ENCODE peak calls at places on chromosomes 16 and 17, in eight cellular contexts. V is neuronal stem cell; W is brain microvascular endothelial cell; H is WERI-Rb-1; G is dorsolateral prefrontal cortex; N is colonic mucosa; L is CD8-positive, alpha-beta memory T cell; P is aorta. I is an unnamed sample.

GRCh38 chr17:57699751-57700186 is 45.3 kb downstream of the CCDC182 start:
- DNase-seq in G (no peak), N (no peak), W (no peak), H (no peak), P (no peak), L (no peak), V (no peak), I (no peak)

GRCh38 chr17:75130632-75131277 is 787 bp downstream of the NT5C start:
- DNase-seq in W (peak), H (peak), L (no peak), P (peak), V (no peak), N (peak), G (no peak), I (peak)

GRCh38 chr16:69100046-69100765 is 5.2 kb upstream of the HAS3 start:
- DNase-seq in N (no peak), W (no peak), P (no peak), G (no peak), H (no peak), L (no peak), V (no peak), I (no peak)

GRCh38 chr16:12544477-12545291 is 259.0 kb downstream of the CPPED1 start:
- DNase-seq in V (no peak), G (no peak), P (no peak), W (no peak), H (no peak), N (no peak), L (no peak), I (no peak)

GRCh38 chr16:22189473-22190168 is 16.5 kb upstream of the EEF2K start:
- DNase-seq in W (no peak), G (no peak), V (no peak), P (peak), L (peak), N (peak), H (peak), I (no peak)

GRCh38 chr17:56125830-56126819 is 27.1 kb upstream of the ANKFN1 start:
- DNase-seq in V (peak), N (no peak), L (no peak), H (peak), G (no peak), W (peak), P (no peak), I (no peak)

GRCh38 chr17:65121368-65121767 is 15.8 kb upstream of the RGS9 start:
- DNase-seq in H (no peak), W (no peak), L (no peak), V (no peak), P (no peak), G (no peak), N (no peak), I (no peak)

GRCh38 chr17:50199651-50200446 is 1.6 kb downstream of the COL1A1 start:
- DNase-seq in H (peak), W (peak), G (no peak), V (peak), P (peak), N (peak), L (peak), I (no peak)

GRCh38 chr17:54968954-54969400 is 412 bp downstream of the STXBP4 start:
- DNase-seq in L (no peak), H (no peak), P (no peak), W (peak), V (no peak), N (peak), G (no peak), I (peak)

GRCh38 chr16:75029854-75030253 is 31.0 kb downstream of the ZNRF1 start:
- DNase-seq in L (no peak), N (no peak), H (no peak), P (no peak), G (no peak), V (no peak), W (peak), I (no peak)

GRCh38 chr16:57952909-57953308 is 18.0 kb downstream of the CNGB1 start:
- DNase-seq in N (no peak), G (no peak), L (no peak), H (no peak), W (no peak), P (no peak), V (no peak), I (no peak)

GRCh38 chr17:62666061-62666800 is 38.8 kb downstream of the MRC2 start:
- DNase-seq in N (no peak), P (peak), G (no peak), H (peak), L (no peak), V (no peak), W (no peak), I (no peak)

GRCh38 chr16:85203462-85203813 is 91.2 kb upstream of the CIBAR2 start:
- DNase-seq in H (no peak), W (no peak), L (no peak), N (no peak), V (no peak), P (no peak), G (no peak), I (no peak)

GRCh38 chr16:29656688-29657523 is 6.1 kb upstream of the SPN start:
- DNase-seq in V (no peak), W (no peak), G (no peak), H (no peak), P (no peak), N (no peak), L (no peak), I (no peak)

DNA sequence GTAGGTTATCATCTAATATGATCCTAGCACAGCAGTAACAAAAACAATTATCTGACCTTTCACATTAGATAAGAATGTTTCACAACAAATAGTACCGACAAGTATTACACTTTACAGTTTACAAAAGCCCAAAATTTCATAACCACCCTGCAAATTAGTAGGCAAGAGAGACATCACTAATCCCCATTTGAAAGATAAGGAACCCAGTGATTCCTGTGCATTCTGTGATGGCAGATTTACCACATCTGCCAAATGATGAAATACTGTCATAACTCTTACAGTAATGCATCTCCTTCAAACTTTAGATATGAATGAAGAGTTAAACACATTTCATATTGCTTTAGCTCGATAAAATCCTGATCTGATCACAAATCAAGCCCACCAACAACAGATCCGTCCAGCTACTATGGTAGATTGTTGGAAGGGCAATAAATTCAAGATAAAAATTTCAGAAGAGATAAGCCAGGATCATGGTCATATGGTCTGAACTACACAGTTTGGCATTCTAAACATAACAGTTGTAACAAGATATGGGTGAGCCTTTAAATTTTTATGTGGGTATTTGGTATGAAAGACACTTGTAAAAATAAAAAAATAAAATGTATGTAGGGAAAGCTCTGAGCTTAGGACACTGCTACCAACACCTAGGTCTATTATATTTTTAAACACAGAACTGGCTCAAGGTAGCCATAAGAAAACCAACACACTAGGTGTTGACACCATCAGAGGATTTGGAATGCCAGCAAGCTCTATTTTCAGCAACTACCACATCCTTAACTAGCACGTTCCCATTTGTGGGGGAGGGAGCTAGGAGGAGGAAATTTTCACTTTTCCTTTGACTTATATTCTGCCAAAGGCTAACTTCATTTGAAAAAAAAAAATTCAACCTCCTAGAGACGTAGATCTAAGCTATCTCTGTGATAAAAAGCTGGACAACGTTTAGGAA is 9.3 kb downstream of the YWHAE start:
- DNase-seq in G (no peak), P (no peak), W (no peak), H (no peak), L (no peak), V (no peak), N (no peak), I (no peak)
- H3K27ac ChIP-seq in G (no peak), P (no peak), W (peak), H (no peak), L (no peak), V (no peak), N (no peak), I (no peak)

GRCh38 chr16:78607022-78607421 is 507.6 kb downstream of the WWOX start:
- DNase-seq in L (no peak), P (no peak), W (no peak), N (no peak), V (no peak), H (no peak), G (no peak), I (no peak)

GRCh38 chr16:78609542-78610253 is 510.2 kb downstream of the WWOX start:
- DNase-seq in N (no peak), W (no peak), G (no peak), L (no peak), P (no peak), H (no peak), V (no peak), I (no peak)

GRCh38 chr16:78606572-78606971 is 507.1 kb downstream of the WWOX start:
- DNase-seq in L (no peak), G (no peak), W (no peak), H (no peak), P (no peak), N (no peak), V (peak), I (no peak)

GRCh38 chr16:78607465-78607864 is 508.0 kb downstream of the WWOX start:
- DNase-seq in V (no peak), G (no peak), P (no peak), H (no peak), L (no peak), N (no peak), W (no peak), I (no peak)

DNA sequence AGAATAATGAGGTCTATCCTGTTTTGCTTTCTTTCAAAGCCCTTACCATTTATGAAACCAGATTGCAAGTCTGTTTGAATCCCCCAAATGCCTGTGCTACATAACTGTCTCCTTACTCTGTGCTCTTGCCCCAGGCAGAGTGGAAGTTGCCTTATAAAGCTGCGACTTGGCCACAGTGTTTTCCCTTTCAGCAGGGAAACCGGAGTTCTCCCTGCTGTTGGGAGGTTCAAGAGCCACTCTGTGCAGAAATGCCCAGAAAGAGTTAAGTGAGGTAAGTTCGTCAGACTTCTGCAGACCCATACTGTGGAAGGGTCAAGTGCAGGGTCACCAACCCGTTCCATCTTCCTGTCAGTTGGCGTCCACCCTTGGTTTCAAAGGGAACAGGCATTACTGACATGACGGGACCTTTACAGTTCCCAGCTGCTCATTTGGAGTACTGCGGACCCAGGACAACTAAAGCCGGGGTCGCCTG is 508.9 kb downstream of the WWOX start:
- DNase-seq in W (no peak), N (no peak), P (no peak), L (no peak), V (no peak), G (no peak), H (no peak), I (no peak)
- H3K27ac ChIP-seq in W (no peak), N (no peak), P (no peak), L (no peak), V (no peak), G (peak), H (no peak), I (no peak)

GRCh38 chr17:69608114-69608513 is 193.6 kb downstream of the MAP2K6 start:
- DNase-seq in G (no peak), H (no peak), N (no peak), V (no peak), W (no peak), L (no peak), P (no peak), I (no peak)
- H3K27ac ChIP-seq in G (peak), H (peak), N (no peak), V (no peak), W (peak), L (no peak), P (no peak), I (no peak)

GRCh38 chr16:49837673-49838360 is 18.1 kb downstream of the ZNF423 start:
- DNase-seq in N (no peak), W (no peak), L (no peak), V (no peak), P (no peak), H (no peak), G (no peak), I (no peak)
- H3K27ac ChIP-seq in N (no peak), W (no peak), L (no peak), V (no peak), P (no peak), H (no peak), G (peak), I (no peak)

DNA sequence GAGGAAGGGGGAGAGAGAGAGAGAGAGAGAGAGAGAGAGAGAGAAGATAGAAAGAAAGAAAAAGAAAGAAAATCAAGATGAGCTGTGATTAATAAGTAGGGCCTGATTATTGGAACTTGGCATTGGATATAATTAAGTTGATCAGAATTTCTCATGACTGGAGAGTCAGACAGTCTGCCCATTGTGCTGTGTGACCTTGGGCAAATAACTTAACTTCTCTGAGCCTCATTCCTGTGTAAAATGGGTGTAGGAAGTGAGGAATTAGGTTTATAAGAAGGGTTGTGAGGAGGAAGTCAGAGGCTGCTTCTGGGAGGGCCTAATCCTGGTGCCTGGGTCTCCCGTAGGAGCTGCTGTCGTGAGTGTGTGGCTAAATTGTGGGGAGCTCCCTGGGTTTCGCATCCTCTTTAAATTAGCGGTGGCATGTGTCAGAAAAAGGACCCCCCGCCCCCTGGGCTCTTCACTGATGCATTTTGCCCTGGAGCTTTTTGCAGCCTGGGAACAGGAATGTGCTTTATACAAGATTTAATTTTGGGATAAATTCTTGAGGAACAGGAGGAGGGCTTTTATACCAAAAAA is 76.0 kb downstream of the CMIP start:
- DNase-seq in L (peak), W (no peak), H (no peak), P (no peak), V (no peak), G (peak), N (no peak), I (no peak)
- H3K27ac ChIP-seq in L (peak), W (no peak), H (no peak), P (no peak), V (no peak), G (peak), N (no peak), I (no peak)

DNA sequence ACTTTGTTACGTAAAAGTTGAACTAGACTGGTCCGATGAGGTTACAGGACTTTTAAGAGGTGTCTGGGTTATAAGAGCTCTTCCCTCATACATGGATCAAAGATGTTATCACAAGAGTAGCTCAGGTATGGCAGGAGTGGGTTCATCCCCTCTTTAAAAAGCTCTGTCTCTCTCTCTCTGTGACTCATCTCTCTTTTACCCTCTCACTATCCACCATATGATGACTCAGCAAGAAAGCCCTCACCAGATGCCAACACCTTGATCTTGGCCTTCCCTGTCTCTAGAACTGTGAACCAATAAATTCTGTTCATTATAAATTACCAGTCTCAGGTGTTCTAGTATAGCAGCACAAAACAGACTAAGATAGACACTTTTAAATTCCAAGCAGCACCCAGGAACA is 1.9 kb upstream of the CLEC19A start:
- DNase-seq in P (no peak), G (no peak), L (no peak), N (no peak), W (no peak), H (no peak), V (no peak), I (no peak)
- H3K27ac ChIP-seq in P (no peak), G (no peak), L (no peak), N (no peak), W (no peak), H (no peak), V (no peak), I (no peak)

I was measured in substantia nigra.